ENCODE peak calls at places on chromosome 1, in six cellular contexts. L is stomach, E is breast epithelium, F is HCT116, C is sigmoid colon, P is endothelial cell of umbilical vein. X is an unnamed sample.

GRCh38 chr1:85361606-85362005 is 85.2 kb upstream of the BCL10 start:
- DNase-seq in L (no peak), E (no peak), F (no peak), C (no peak), P (no peak), X (no peak)

GRCh38 chr1:114153621-114154145 is at the start of gene SYT6:
- DNase-seq in L (no peak), E (no peak), F (no peak), C (no peak), P (no peak), X (no peak)

GRCh38 chr1:84300991-84301758 is at the start of gene SAMD13:
- DNase-seq in L (peak; percentile 90), E (peak; percentile 64), F (peak; percentile 79), C (peak; percentile 84), P (peak; percentile 91), X (peak; percentile 90)

GRCh38 chr1:235995511-235995910 is 69.4 kb downstream of the NID1 start:
- DNase-seq in L (no peak), E (no peak), F (no peak), C (no peak), P (no peak), X (no peak)

GRCh38 chr1:153312569-153313186 is at the start of gene PGLYRP3:
- DNase-seq in L (no peak), E (no peak), F (peak; percentile 12), C (no peak), P (no peak), X (no peak)

GRCh38 chr1:35931424-35932157 is 686 bp downstream of the AGO3 start:
- DNase-seq in L (peak; percentile 40), E (no peak), F (no peak), C (no peak), P (peak; percentile 51), X (peak; percentile 42)

GRCh38 chr1:41423511-41424191 is 60.8 kb downstream of the EDN2 start:
- DNase-seq in L (no peak), E (no peak), F (no peak), C (no peak), P (no peak), X (peak; percentile 18)

GRCh38 chr1:211625040-211625439 is 46.1 kb upstream of the SLC30A1 start:
- DNase-seq in L (no peak), E (no peak), F (no peak), C (peak; percentile 65), P (no peak), X (peak; percentile 49)

GRCh38 chr1:234250747-234251146 is 122.5 kb upstream of the COA6 start:
- DNase-seq in L (no peak), E (no peak), F (no peak), C (no peak), P (no peak), X (no peak)

GRCh38 chr1:242178924-242179708 is 180.2 kb upstream of the MAP1LC3C start:
- DNase-seq in L (no peak), E (no peak), F (no peak), C (no peak), P (no peak), X (no peak)

GRCh38 chr1:227006397-227006796 is 66.3 kb downstream of the COQ8A start:
- DNase-seq in L (no peak), E (no peak), F (no peak), C (no peak), P (no peak), X (no peak)

GRCh38 chr1:6130596-6130995 is 49.5 kb downstream of the CHD5 start:
- DNase-seq in L (no peak), E (no peak), F (no peak), C (peak; percentile 51), P (no peak), X (no peak)
- TF ChIP-seq POLR2A in L (no peak), E (no peak), F (no peak), C (no peak), P (no peak), X (no peak)

GRCh38 chr1:92862605-92863004 is 30.8 kb downstream of the RPL5 start:
- DNase-seq in L (no peak), E (no peak), F (no peak), C (no peak), P (no peak), X (no peak)

GRCh38 chr1:92857817-92858216 is 26.0 kb downstream of the RPL5 start:
- DNase-seq in L (no peak), E (no peak), F (no peak), C (no peak), P (no peak), X (peak; percentile 21)

GRCh38 chr1:92859400-92860039 is 27.7 kb downstream of the RPL5 start:
- DNase-seq in L (no peak), E (no peak), F (no peak), C (no peak), P (no peak), X (no peak)

GRCh38 chr1:92855236-92855635 is 23.4 kb downstream of the RPL5 start:
- DNase-seq in L (no peak), E (no peak), F (no peak), C (no peak), P (no peak), X (no peak)

GRCh38 chr1:92858564-92859399 is 26.9 kb downstream of the RPL5 start:
- DNase-seq in L (peak; percentile 48), E (no peak), F (peak; percentile 67), C (peak; percentile 68), P (peak; percentile 81), X (peak; percentile 59)
- TF ChIP-seq POLR2AphosphoS5 in L (peak; percentile 61), E (no peak), F (no peak), C (no peak), P (no peak), X (no peak)

DNA sequence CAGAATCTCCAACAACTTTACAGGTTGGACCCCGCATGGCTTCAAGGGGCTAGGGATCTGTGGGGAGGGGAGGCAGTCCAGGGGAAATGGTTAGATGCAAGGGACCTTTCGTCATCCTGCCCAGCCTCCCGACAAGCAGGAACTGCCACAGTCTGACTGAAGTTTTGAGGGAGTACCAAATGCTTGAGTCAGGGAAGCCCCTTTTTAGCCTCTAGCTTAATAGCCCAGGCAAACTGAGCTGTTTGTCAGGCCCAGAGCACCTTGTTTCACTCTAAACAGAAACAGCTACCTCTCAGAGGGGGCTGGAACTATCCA is 1.1 kb downstream of the TOR3A start:
- DNase-seq in L (no peak), E (no peak), F (no peak), C (no peak), P (no peak), X (no peak)
- TF ChIP-seq POLR2A in L (no peak), E (no peak), F (no peak), C (no peak), P (no peak), X (no peak)

DNA sequence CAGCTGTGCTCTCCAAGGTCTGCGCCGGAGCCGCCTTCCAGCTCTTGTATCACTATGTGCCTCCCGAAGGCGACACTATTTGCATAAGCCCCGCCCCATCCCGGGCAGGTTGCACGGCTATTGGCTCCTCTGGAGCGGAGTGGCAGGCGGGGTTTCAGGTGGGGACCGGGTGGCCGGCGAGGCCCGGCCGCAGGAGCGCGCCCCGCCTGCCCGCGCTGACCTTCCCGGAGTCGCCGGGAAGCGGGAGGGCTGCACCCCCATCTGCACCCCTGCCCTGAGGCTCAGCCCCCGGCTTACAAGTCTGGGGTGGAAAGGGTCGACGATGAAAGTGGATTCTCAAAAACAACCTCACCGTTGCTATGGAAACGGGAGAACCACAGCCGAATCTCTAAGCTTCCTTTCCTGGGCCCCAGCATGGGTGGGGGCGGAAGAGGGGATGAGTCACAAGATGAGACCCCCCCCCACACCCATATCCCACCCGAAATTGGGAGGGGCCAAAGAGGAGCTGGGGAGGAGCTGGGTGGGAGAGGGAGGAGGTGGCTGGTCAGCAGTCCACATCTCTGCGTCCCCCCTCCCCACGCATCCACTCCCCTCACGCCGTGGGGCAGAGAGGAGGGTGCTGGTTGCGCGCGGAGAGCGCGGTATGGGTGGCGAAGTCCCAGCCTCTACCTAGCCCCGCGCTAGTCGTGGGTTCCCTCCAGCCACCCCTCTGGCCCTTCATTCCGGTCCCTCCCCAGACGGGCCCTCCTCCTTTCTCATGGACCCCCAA is at the start of gene HPCAL4:
- DNase-seq in L (peak; percentile 96), E (peak; percentile 84), F (peak; percentile 74), C (peak; percentile 89), P (peak; percentile 58), X (peak; percentile 92)
- TF ChIP-seq POLR2AphosphoS5 in L (peak; percentile 46), E (no peak), F (no peak), C (no peak), P (no peak), X (no peak)

GRCh38 chr1:2205191-2205952 is 10.8 kb upstream of the FAAP20 start:
- DNase-seq in L (peak; percentile 98), E (peak; percentile 96), F (peak; percentile 86), C (peak; percentile 99), P (peak; percentile 86), X (peak; percentile 98)
- TF ChIP-seq POLR2A in L (no peak), E (no peak), F (no peak), C (peak; percentile 39), P (no peak), X (peak; percentile 51)

X was measured in transverse colon.